ENCODE peak calls at places on chromosomes 7 and 10, in eight cellular contexts. One of them, this sample, is unnamed.

GRCh38 chr10:132785433-132786278 is at the start of gene NKX6-2:
- DNase-seq in CD8-positive, alpha-beta T cell: no peak
- DNase-seq in fibroblast of lung: peak
- DNase-seq in CD4-positive, CD25-positive, alpha-beta regulatory T cell: no peak
- DNase-seq in GM23338: peak
- DNase-seq in IMR-90: no peak
- DNase-seq in SJSA1: no peak
- DNase-seq in tibial artery: no peak
- DNase-seq in this sample: no peak

GRCh38 chr10:79106651-79107050 is 37.9 kb downstream of the ZMIZ1 start:
- DNase-seq in CD8-positive, alpha-beta T cell: no peak
- DNase-seq in fibroblast of lung: no peak
- DNase-seq in CD4-positive, CD25-positive, alpha-beta regulatory T cell: no peak
- DNase-seq in GM23338: no peak
- DNase-seq in IMR-90: no peak
- DNase-seq in SJSA1: no peak
- DNase-seq in tibial artery: no peak
- DNase-seq in this sample: no peak

GRCh38 chr7:70006411-70006920 is 408.2 kb downstream of the AUTS2 start:
- DNase-seq in CD8-positive, alpha-beta T cell: no peak
- DNase-seq in fibroblast of lung: no peak
- DNase-seq in CD4-positive, CD25-positive, alpha-beta regulatory T cell: no peak
- DNase-seq in GM23338: no peak
- DNase-seq in IMR-90: no peak
- DNase-seq in SJSA1: no peak
- DNase-seq in tibial artery: no peak
- DNase-seq in this sample: no peak

GRCh38 chr10:96636546-96636945 is 49.7 kb upstream of the TM9SF3 start:
- DNase-seq in CD8-positive, alpha-beta T cell: no peak
- DNase-seq in fibroblast of lung: peak
- DNase-seq in CD4-positive, CD25-positive, alpha-beta regulatory T cell: no peak
- DNase-seq in GM23338: no peak
- DNase-seq in IMR-90: no peak
- DNase-seq in SJSA1: no peak
- DNase-seq in tibial artery: no peak
- DNase-seq in this sample: no peak

GRCh38 chr7:143172354-143172753 is 10.9 kb upstream of the TAS2R39 start:
- DNase-seq in CD8-positive, alpha-beta T cell: no peak
- DNase-seq in fibroblast of lung: no peak
- DNase-seq in CD4-positive, CD25-positive, alpha-beta regulatory T cell: no peak
- DNase-seq in GM23338: peak
- DNase-seq in IMR-90: no peak
- DNase-seq in SJSA1: no peak
- DNase-seq in tibial artery: no peak
- DNase-seq in this sample: no peak

GRCh38 chr10:74544106-74544505 is 282.3 kb upstream of the KAT6B start:
- DNase-seq in CD8-positive, alpha-beta T cell: no peak
- DNase-seq in fibroblast of lung: peak
- DNase-seq in CD4-positive, CD25-positive, alpha-beta regulatory T cell: no peak
- DNase-seq in GM23338: peak
- DNase-seq in IMR-90: peak
- DNase-seq in SJSA1: no peak
- DNase-seq in tibial artery: no peak
- DNase-seq in this sample: peak

GRCh38 chr7:100126239-100126930 is 382 bp upstream of the MBLAC1 start:
- DNase-seq in CD8-positive, alpha-beta T cell: no peak
- DNase-seq in fibroblast of lung: no peak
- DNase-seq in CD4-positive, CD25-positive, alpha-beta regulatory T cell: no peak
- DNase-seq in GM23338: no peak
- DNase-seq in IMR-90: no peak
- DNase-seq in SJSA1: no peak
- DNase-seq in tibial artery: no peak
- DNase-seq in this sample: no peak

GRCh38 chr7:97094531-97094930 is 23.0 kb upstream of the SDHAF3 start:
- DNase-seq in CD8-positive, alpha-beta T cell: no peak
- DNase-seq in fibroblast of lung: no peak
- DNase-seq in CD4-positive, CD25-positive, alpha-beta regulatory T cell: no peak
- DNase-seq in GM23338: no peak
- DNase-seq in IMR-90: no peak
- DNase-seq in SJSA1: no peak
- DNase-seq in tibial artery: no peak
- DNase-seq in this sample: no peak

GRCh38 chr7:66778201-66778600 is 37.7 kb downstream of the RABGEF1 start:
- DNase-seq in CD8-positive, alpha-beta T cell: no peak
- DNase-seq in fibroblast of lung: peak
- DNase-seq in CD4-positive, CD25-positive, alpha-beta regulatory T cell: no peak
- DNase-seq in GM23338: no peak
- DNase-seq in IMR-90: peak
- DNase-seq in SJSA1: no peak
- DNase-seq in tibial artery: no peak
- DNase-seq in this sample: no peak

GRCh38 chr7:157019718-157020451 is 9.4 kb upstream of the MNX1 start:
- DNase-seq in CD8-positive, alpha-beta T cell: no peak
- DNase-seq in fibroblast of lung: no peak
- DNase-seq in CD4-positive, CD25-positive, alpha-beta regulatory T cell: no peak
- DNase-seq in GM23338: peak
- DNase-seq in IMR-90: no peak
- DNase-seq in SJSA1: no peak
- DNase-seq in tibial artery: no peak
- DNase-seq in this sample: no peak

GRCh38 chr7:155796381-155797261 is 15.6 kb downstream of the SHH start:
- DNase-seq in CD8-positive, alpha-beta T cell: peak
- DNase-seq in fibroblast of lung: no peak
- DNase-seq in CD4-positive, CD25-positive, alpha-beta regulatory T cell: peak
- DNase-seq in GM23338: peak
- DNase-seq in IMR-90: no peak
- DNase-seq in SJSA1: no peak
- DNase-seq in tibial artery: no peak
- DNase-seq in this sample: no peak

GRCh38 chr7:30595461-30596042 is 874 bp downstream of the GARS1 start:
- DNase-seq in CD8-positive, alpha-beta T cell: no peak
- DNase-seq in fibroblast of lung: peak
- DNase-seq in CD4-positive, CD25-positive, alpha-beta regulatory T cell: no peak
- DNase-seq in GM23338: peak
- DNase-seq in IMR-90: no peak
- DNase-seq in SJSA1: no peak
- DNase-seq in tibial artery: no peak
- DNase-seq in this sample: no peak

GRCh38 chr7:35707422-35707821 is 12.5 kb upstream of the HERPUD2 start:
- DNase-seq in CD8-positive, alpha-beta T cell: no peak
- DNase-seq in fibroblast of lung: peak
- DNase-seq in CD4-positive, CD25-positive, alpha-beta regulatory T cell: no peak
- DNase-seq in GM23338: peak
- DNase-seq in IMR-90: peak
- DNase-seq in SJSA1: no peak
- DNase-seq in tibial artery: no peak
- DNase-seq in this sample: no peak

GRCh38 chr10:49649936-49650723 is 29.3 kb upstream of the C10orf53 start:
- DNase-seq in CD8-positive, alpha-beta T cell: no peak
- DNase-seq in fibroblast of lung: no peak
- DNase-seq in CD4-positive, CD25-positive, alpha-beta regulatory T cell: no peak
- DNase-seq in GM23338: no peak
- DNase-seq in IMR-90: no peak
- DNase-seq in SJSA1: peak
- DNase-seq in tibial artery: no peak
- DNase-seq in this sample: no peak
- H3K4me3 ChIP-seq in CD8-positive, alpha-beta T cell: no peak
- H3K4me3 ChIP-seq in fibroblast of lung: no peak
- H3K4me3 ChIP-seq in CD4-positive, CD25-positive, alpha-beta regulatory T cell: no peak
- H3K4me3 ChIP-seq in GM23338: no peak
- H3K4me3 ChIP-seq in IMR-90: no peak
- H3K4me3 ChIP-seq in SJSA1: no peak
- H3K4me3 ChIP-seq in tibial artery: no peak
- H3K4me3 ChIP-seq in this sample: no peak

GRCh38 chr10:12597176-12597575 is 247.8 kb downstream of the CAMK1D start:
- DNase-seq in CD8-positive, alpha-beta T cell: no peak
- DNase-seq in fibroblast of lung: no peak
- DNase-seq in CD4-positive, CD25-positive, alpha-beta regulatory T cell: no peak
- DNase-seq in GM23338: no peak
- DNase-seq in IMR-90: no peak
- DNase-seq in SJSA1: no peak
- DNase-seq in tibial artery: no peak
- DNase-seq in this sample: no peak

GRCh38 chr10:12596055-12596576 is 246.8 kb downstream of the CAMK1D start:
- DNase-seq in CD8-positive, alpha-beta T cell: no peak
- DNase-seq in fibroblast of lung: no peak
- DNase-seq in CD4-positive, CD25-positive, alpha-beta regulatory T cell: no peak
- DNase-seq in GM23338: no peak
- DNase-seq in IMR-90: no peak
- DNase-seq in SJSA1: no peak
- DNase-seq in tibial artery: no peak
- DNase-seq in this sample: no peak

GRCh38 chr10:12592967-12593366 is 243.6 kb downstream of the CAMK1D start:
- DNase-seq in CD8-positive, alpha-beta T cell: no peak
- DNase-seq in fibroblast of lung: peak
- DNase-seq in CD4-positive, CD25-positive, alpha-beta regulatory T cell: no peak
- DNase-seq in GM23338: no peak
- DNase-seq in IMR-90: no peak
- DNase-seq in SJSA1: no peak
- DNase-seq in tibial artery: no peak
- DNase-seq in this sample: no peak

GRCh38 chr10:12590682-12591642 is 241.6 kb downstream of the CAMK1D start:
- DNase-seq in CD8-positive, alpha-beta T cell: no peak
- DNase-seq in fibroblast of lung: peak
- DNase-seq in CD4-positive, CD25-positive, alpha-beta regulatory T cell: no peak
- DNase-seq in GM23338: no peak
- DNase-seq in IMR-90: no peak
- DNase-seq in SJSA1: no peak
- DNase-seq in tibial artery: no peak
- DNase-seq in this sample: no peak

DNA sequence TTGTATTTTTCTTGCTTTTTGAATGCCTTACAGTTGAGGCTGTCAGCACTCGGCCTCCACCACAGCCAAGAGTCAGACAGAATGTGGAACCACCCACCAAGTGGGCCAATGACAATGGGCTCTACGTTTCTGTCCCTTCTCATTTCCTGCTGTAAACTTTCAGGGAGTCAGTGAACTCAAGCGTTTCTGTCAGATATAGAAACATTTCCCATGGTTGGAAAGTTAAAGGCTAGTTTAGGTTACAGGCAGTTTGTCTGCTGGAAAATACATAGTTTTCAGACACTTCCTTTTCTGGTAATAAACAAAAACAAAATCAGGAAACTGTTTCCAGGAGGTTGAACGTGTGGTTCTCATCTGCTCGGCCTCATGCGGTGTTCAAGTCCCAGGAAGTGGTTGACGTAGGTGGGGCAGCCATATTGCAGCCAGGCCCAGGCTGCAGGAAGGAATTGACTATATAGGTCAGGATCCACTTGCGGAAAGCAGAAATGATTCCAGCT is 245.1 kb downstream of the CAMK1D start:
- DNase-seq in CD8-positive, alpha-beta T cell: peak
- DNase-seq in fibroblast of lung: no peak
- DNase-seq in CD4-positive, CD25-positive, alpha-beta regulatory T cell: no peak
- DNase-seq in GM23338: no peak
- DNase-seq in IMR-90: no peak
- DNase-seq in SJSA1: no peak
- DNase-seq in tibial artery: peak
- DNase-seq in this sample: no peak
- H3K27ac ChIP-seq in CD8-positive, alpha-beta T cell: no peak
- H3K27ac ChIP-seq in fibroblast of lung: no peak
- H3K27ac ChIP-seq in CD4-positive, CD25-positive, alpha-beta regulatory T cell: peak
- H3K27ac ChIP-seq in GM23338: no peak
- H3K27ac ChIP-seq in IMR-90: no peak
- H3K27ac ChIP-seq in SJSA1: no peak
- H3K27ac ChIP-seq in tibial artery: no peak
- H3K27ac ChIP-seq in this sample: no peak

DNA sequence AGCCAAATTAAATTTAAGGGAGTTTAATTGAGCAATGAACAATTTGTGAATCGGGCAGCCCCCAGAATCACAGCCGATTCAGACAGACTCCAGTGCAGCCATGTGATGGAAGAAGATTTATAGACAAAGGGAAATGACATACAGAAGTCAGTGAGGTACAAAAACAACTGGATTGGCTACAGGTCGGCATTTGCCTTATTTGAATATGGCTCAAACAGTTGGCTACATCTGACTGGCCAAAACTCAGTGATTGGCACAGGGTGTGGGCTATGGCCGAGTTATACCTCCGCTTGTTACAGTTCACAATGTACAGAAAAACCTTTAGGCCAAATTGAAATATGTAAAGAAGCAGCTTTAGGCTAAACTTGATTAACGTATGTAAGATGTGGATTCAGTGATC is 30.8 kb upstream of the EIF4H start:
- DNase-seq in CD8-positive, alpha-beta T cell: no peak
- DNase-seq in fibroblast of lung: no peak
- DNase-seq in CD4-positive, CD25-positive, alpha-beta regulatory T cell: no peak
- DNase-seq in GM23338: no peak
- DNase-seq in IMR-90: no peak
- DNase-seq in SJSA1: no peak
- DNase-seq in tibial artery: no peak
- DNase-seq in this sample: no peak
- H3K4me3 ChIP-seq in CD8-positive, alpha-beta T cell: no peak
- H3K4me3 ChIP-seq in fibroblast of lung: no peak
- H3K4me3 ChIP-seq in CD4-positive, CD25-positive, alpha-beta regulatory T cell: no peak
- H3K4me3 ChIP-seq in GM23338: no peak
- H3K4me3 ChIP-seq in IMR-90: no peak
- H3K4me3 ChIP-seq in SJSA1: no peak
- H3K4me3 ChIP-seq in tibial artery: no peak
- H3K4me3 ChIP-seq in this sample: no peak

DNA sequence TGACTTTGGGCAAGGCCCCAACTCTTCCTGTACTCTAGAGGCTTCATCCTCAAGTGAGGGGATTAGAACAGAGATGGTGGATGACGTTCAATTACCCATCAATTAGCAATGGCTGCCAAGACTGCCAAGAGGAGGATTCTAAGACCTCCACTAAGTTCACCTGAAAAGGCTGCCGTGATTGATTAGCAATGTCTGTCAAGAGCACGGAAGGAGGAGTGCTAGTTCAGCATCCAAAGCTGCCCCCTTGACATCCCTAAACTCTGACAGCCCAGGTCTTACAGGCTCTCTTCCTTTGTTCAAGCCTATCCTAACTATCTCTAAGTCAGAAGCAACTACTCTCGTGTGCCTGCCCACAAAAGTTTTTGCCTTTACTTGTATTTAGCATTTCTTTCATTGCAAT is 68.4 kb downstream of the FAM53B start:
- DNase-seq in CD8-positive, alpha-beta T cell: no peak
- DNase-seq in fibroblast of lung: no peak
- DNase-seq in CD4-positive, CD25-positive, alpha-beta regulatory T cell: no peak
- DNase-seq in GM23338: no peak
- DNase-seq in IMR-90: no peak
- DNase-seq in SJSA1: no peak
- DNase-seq in tibial artery: no peak
- DNase-seq in this sample: no peak
- H3K27ac ChIP-seq in CD8-positive, alpha-beta T cell: no peak
- H3K27ac ChIP-seq in fibroblast of lung: no peak
- H3K27ac ChIP-seq in CD4-positive, CD25-positive, alpha-beta regulatory T cell: peak
- H3K27ac ChIP-seq in GM23338: no peak
- H3K27ac ChIP-seq in IMR-90: no peak
- H3K27ac ChIP-seq in SJSA1: no peak
- H3K27ac ChIP-seq in tibial artery: no peak
- H3K27ac ChIP-seq in this sample: no peak

This sample was measured in iPS DF 6.9.